ENCODE peak calls at places on chromosomes 13 and 19, in seven cellular contexts. N is lung, D is heart right ventricle, H is A673, G is left ventricle myocardium inferior, E is mucosa of descending colon, J is cardiac fibroblast. A is an unnamed sample.

GRCh38 chr19:54190942-54191670 is at the start of gene TSEN34:
- DNase-seq in J (peak), G (peak), H (peak), D (peak), N (peak), E (peak), A (peak)

GRCh38 chr19:23222998-23223652 is 27.1 kb downstream of the ZNF724 start:
- DNase-seq in H (no peak), N (no peak), J (no peak), G (no peak), E (no peak), D (no peak), A (no peak)

GRCh38 chr13:21736926-21737325 is 66.1 kb downstream of the FGF9 start:
- DNase-seq in G (no peak), E (no peak), H (no peak), N (no peak), D (no peak), J (no peak), A (no peak)

GRCh38 chr19:45307361-45307760 is 15.3 kb downstream of the CKM start:
- DNase-seq in D (no peak), E (no peak), J (no peak), N (no peak), H (no peak), G (no peak), A (no peak)

GRCh38 chr13:92187378-92187989 is 789.1 kb downstream of the GPC5 start:
- DNase-seq in J (peak), E (no peak), D (no peak), N (no peak), G (no peak), H (peak), A (no peak)

GRCh38 chr19:58325623-58326022 is 1.2 kb upstream of the ZSCAN22 start:
- DNase-seq in G (no peak), N (no peak), D (no peak), H (no peak), J (no peak), E (no peak), A (no peak)

GRCh38 chr19:35042056-35042730 is 672 bp downstream of the HPN start:
- DNase-seq in J (no peak), N (no peak), E (no peak), G (no peak), H (no peak), D (no peak), A (no peak)

GRCh38 chr19:2149980-2150793 is 1.2 kb downstream of the AP3D1 start:
- DNase-seq in N (peak), E (peak), D (no peak), G (no peak), H (no peak), J (peak), A (no peak)

GRCh38 chr13:21616880-21617279 is 12.9 kb upstream of the MICU2 start:
- DNase-seq in H (no peak), J (no peak), N (no peak), E (peak), D (no peak), G (no peak), A (no peak)

GRCh38 chr19:45999653-46000121 is 4.4 kb downstream of the CCDC61 start:
- DNase-seq in G (no peak), H (no peak), D (no peak), J (peak), N (no peak), E (peak), A (no peak)

GRCh38 chr13:55606045-55606665 is 1534.6 kb upstream of the PRR20A start:
- DNase-seq in D (no peak), H (no peak), N (no peak), G (no peak), E (no peak), J (no peak), A (no peak)

GRCh38 chr19:35177377-35178274 is 23.1 kb downstream of the FXYD5 start:
- DNase-seq in G (no peak), E (no peak), J (no peak), D (no peak), N (no peak), H (no peak), A (no peak)

GRCh38 chr13:98835156-98835555 is 82.7 kb upstream of the SLC15A1 start:
- DNase-seq in D (no peak), E (no peak), N (no peak), G (no peak), J (no peak), H (no peak), A (no peak)

GRCh38 chr19:6250909-6251308 is 28.9 kb downstream of the MLLT1 start:
- DNase-seq in H (no peak), E (no peak), N (no peak), J (no peak), G (no peak), D (no peak), A (no peak)

GRCh38 chr19:33267706-33268105 is 34.6 kb downstream of the CEBPA start:
- DNase-seq in N (no peak), D (no peak), H (no peak), E (no peak), G (no peak), J (no peak), A (no peak)

GRCh38 chr19:11404588-11405258 is 14.4 kb downstream of the RGL3 start:
- DNase-seq in N (no peak), H (no peak), E (no peak), G (no peak), D (no peak), J (no peak), A (no peak)

DNA sequence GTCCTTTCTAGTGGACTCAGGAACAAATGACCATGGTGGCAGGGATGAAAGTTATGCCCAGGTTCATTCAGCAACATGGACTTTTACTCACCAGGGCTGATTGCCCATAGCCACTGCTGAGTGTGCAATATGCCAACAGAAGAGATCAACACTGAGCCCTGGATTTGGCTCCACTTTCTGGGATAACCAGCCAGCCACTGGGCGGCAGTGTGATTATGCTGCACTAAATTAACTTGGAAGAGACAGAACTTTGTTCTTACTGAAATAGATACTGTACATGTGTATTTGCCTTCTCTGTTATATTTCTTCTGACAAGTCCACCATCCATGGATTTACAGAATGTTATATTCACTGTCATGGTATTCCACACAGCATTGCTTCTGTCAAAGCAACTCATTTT is 257.4 kb downstream of the TDRD3 start:
- DNase-seq in D (peak), G (peak), E (peak), N (no peak), H (peak), J (peak), A (no peak)
- TF ChIP-seq CTCF in D (peak), G (peak), E (no peak), N (no peak), H (peak), J (peak), A (peak)

DNA sequence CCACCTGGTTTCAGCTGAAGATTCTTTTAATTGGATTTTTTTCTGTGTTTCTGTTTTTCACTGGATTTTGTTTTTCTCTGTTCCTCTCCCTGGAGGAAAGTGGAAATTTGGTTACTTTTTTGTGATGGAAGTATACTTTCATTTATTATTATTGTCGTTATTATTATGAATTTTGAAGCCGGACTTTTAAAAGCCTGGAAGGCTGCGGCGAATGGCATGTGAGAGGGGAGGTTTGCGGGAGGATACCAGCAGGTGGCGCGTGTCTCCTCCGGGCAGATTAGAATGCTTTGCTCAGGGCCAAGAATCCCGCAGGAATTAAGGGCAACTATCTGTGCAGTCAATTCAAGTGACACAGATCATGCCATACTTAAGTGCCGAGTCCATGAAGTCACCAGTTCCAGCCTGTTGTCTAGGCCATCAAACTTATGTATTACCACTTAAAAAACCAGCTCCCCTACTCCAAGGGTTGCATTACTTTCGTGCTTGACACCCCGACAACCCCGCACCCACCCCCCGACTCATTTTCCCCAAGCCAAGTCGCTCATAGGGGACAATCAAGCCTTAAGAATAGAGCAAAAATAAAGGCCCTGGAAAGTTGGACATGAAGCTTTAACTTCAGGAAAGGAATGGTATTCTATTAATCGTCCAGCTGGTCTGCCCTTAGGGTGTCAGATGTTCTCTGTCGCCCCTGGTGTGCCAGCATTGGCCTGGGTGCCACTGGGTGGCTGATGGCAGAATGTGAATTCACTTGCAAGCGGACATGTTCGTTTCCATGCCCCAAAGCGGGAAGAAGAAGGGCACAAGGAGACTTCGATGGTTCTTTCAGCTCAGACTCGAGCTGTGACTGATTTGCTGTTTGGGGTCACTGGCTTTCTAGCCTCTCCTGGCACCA is 1.3 kb upstream of the LRCH1 start:
- DNase-seq in N (peak), J (peak), H (peak), G (peak), E (peak), D (peak), A (no peak)
- H3K4me3 ChIP-seq in N (peak), J (no peak), H (peak), G (peak), E (no peak), D (peak), A (peak)

GRCh38 chr19:37989855-37990254 is 82.8 kb downstream of the SIPA1L3 start:
- DNase-seq in N (peak), D (no peak), E (no peak), H (no peak), G (no peak), J (peak), A (no peak)

GRCh38 chr19:37988758-37989635 is 82.0 kb downstream of the SIPA1L3 start:
- DNase-seq in G (no peak), N (no peak), D (no peak), H (no peak), J (no peak), E (peak), A (no peak)

GRCh38 chr19:37990362-37990761 is 83.4 kb downstream of the SIPA1L3 start:
- DNase-seq in H (no peak), J (no peak), N (peak), D (no peak), E (no peak), G (no peak), A (no peak)

GRCh38 chr19:37986048-37986750 is 79.2 kb downstream of the SIPA1L3 start:
- DNase-seq in J (no peak), G (no peak), D (no peak), E (peak), N (no peak), H (no peak), A (no peak)

DNA sequence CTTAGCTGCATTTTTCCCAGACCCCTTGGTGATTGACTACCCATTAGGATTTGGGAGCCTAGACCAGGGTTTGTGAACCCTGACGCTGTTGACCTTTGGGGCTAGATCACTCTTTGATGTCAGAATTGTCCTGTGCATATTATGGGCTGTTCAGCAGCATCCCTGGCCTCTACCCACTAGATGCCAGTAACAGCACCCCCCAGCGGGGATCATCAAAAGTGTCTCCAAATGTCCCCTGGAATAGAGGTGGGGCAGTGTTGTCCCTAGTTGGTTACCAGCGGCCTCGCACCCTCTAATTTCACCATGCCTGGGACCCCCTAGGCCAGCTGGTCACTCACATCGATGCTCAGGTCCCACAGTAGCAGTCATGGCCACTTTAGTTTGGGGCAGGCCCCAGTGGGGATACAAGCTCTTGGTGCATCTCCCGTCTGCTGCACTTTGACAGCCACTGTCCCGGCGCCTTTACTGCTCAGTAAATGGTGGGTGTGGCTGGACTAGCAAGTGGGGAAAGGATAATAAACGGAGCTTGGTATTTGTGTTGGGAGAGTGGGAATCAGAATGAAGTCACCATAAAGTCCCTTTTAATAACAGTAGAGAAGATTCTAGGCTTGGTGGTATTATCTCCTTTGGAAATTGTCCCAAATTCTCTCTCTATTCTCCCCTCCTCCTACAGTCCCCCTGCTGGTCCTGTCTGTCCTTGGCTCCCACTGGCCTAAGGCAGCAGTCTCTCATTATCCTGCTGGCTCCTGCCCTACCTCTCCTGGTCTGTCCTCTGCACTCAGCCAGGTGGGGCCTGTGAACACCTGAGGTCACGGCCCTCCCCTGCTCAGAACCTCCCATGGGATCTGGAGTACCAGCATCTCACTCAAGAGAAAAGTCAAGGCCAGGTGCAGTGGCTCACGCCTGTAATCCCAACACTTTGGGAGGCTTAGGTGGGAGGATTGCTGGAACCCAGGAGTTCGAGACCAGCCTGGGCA is 80.6 kb downstream of the SIPA1L3 start:
- DNase-seq in G (no peak), E (peak), D (no peak), N (no peak), H (no peak), J (no peak), A (no peak)
- TF ChIP-seq CTCF in G (no peak), E (no peak), D (no peak), N (no peak), H (peak), J (peak), A (peak)

GRCh38 chr13:112983428-112984196 is 14.6 kb downstream of the MCF2L start:
- DNase-seq in D (peak), J (no peak), N (no peak), H (no peak), G (peak), E (peak), A (no peak)

GRCh38 chr13:112982281-112983041 is 13.4 kb downstream of the MCF2L start:
- DNase-seq in D (no peak), J (no peak), G (no peak), N (no peak), E (no peak), H (no peak), A (no peak)

GRCh38 chr13:112981361-112981905 is 12.4 kb downstream of the MCF2L start:
- DNase-seq in D (no peak), H (no peak), E (no peak), J (no peak), G (no peak), N (no peak), A (no peak)

GRCh38 chr13:112984501-112984900 is 15.5 kb downstream of the MCF2L start:
- DNase-seq in E (no peak), H (no peak), D (no peak), J (no peak), N (no peak), G (no peak), A (no peak)

GRCh38 chr13:112983042-112983305 is 14.0 kb downstream of the MCF2L start:
- DNase-seq in H (no peak), N (no peak), E (no peak), J (no peak), G (no peak), D (no peak), A (no peak)
- H3K4me3 ChIP-seq in H (no peak), N (no peak), E (no peak), J (no peak), G (peak), D (peak), A (no peak)

DNA sequence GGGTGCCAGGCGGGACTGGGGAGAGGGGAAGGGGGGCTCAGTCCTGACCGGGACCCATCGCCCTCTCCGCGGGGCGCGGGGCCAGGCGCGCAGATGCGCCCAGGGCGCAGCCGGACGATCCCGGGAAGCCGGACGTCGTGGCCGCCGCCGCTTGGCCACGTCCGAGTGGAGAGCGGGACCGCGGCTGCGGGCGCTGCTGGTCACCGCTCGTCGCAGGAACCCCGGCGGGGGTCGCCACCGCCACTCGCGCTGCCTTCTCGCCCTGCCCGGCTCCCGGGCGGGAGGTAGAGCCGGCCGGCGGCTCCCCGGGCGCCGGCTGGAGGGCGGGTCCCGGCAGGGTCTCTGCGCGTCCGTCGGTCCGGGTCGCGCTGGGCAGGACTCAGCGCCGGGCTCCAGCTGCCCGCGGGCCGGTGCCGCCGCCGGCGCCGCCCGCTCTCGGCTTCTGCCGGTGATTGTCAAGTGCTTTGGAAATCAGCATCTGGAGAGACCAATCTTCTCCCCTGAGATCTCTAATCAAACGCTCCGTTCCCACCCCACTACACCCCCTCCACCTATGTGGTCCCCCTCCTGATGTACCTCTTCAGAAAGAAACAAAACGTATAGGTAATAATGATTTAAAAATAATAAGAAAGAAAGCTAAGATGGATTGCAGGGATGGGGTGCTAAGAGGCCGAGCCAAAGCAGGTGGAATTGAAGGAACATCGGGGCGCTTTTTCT is 464.4 kb downstream of the ITGBL1 start:
- DNase-seq in N (no peak), J (no peak), D (no peak), G (no peak), E (no peak), H (no peak), A (no peak)
- TF ChIP-seq CTCF in N (no peak), J (no peak), D (no peak), G (no peak), E (no peak), H (no peak), A (no peak)

DNA sequence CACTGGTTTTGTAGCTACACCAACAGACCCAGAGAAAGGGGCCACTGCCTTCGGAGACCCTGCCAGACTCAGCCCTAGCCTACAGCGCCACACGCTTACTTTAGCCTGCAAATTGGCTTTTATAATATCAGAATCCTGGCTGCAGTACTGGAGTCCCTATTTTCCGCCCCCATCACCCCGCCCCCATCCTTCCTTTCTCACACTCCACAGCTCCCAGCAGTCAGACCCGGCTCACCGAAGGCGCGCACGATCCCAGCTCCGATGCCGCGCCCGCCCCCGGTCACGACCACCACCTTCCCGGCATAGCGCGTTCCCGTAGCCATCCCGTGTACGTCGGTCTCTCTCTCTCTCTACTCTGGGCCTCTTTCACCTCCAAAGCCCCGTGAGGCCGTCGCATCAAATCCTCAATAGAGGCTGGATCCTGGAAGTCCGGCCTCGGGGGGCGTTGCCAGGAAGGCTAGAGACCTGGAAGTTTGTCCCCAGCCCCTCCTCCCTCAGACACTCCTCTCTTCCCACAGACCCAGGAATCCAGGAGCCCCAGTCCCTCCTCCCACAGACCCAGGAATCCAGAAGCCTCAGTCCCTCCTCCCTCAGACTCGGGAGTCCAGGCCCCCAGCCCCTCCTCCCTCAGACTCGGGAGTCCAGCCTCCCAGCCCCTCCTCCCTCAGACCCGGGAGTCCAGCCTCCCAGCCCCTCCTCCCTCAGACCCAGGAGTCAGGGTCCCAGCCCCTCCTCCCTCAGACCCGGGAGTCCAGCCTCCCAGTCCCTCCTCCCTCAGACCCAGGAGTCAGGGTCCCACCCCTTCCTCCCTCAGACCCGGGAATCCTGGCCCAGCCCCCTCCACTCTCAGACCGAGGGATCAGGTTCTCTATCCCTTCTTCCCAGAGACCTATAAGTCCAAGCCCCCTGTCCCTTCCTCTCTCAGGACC is at the start of gene HSD17B14:
- DNase-seq in N (no peak), G (no peak), D (no peak), H (peak), E (no peak), J (peak), A (no peak)
- H3K4me3 ChIP-seq in N (peak), G (peak), D (peak), H (peak), E (no peak), J (peak), A (peak)

GRCh38 chr13:23811366-23812027 is 77.7 kb downstream of the MIPEP start:
- DNase-seq in J (no peak), H (no peak), G (no peak), E (no peak), N (no peak), D (no peak), A (no peak)
- TF ChIP-seq CTCF in J (no peak), H (no peak), G (no peak), E (no peak), N (no peak), D (no peak), A (no peak)

GRCh38 chr19:31352782-31353651 is 3.8 kb upstream of the TSHZ3 start:
- DNase-seq in E (no peak), H (no peak), G (no peak), N (no peak), J (no peak), D (no peak), A (no peak)
- H3K4me3 ChIP-seq in E (no peak), H (no peak), G (no peak), N (no peak), J (no peak), D (no peak), A (no peak)

A was measured in GM12864.